ENCODE peak calls at places on chromosome 10, in four cellular contexts. Y, B, M and H are unnamed samples.

GRCh38 chr10:60863796-60864195 is 80.2 kb downstream of the RHOBTB1 start:
- DNase-seq in Y (no peak), B (no peak), M (no peak), H (no peak)

GRCh38 chr10:33370434-33370930 is 36.0 kb upstream of the NRP1 start:
- DNase-seq in Y (no peak), B (no peak), M (no peak), H (no peak)

GRCh38 chr10:28853195-28853594 is 175.9 kb downstream of the BAMBI start:
- DNase-seq in Y (no peak), B (no peak), M (no peak), H (no peak)

GRCh38 chr10:59138052-59138451 is 38.4 kb upstream of the PHYHIPL start:
- DNase-seq in Y (no peak), B (no peak), M (no peak), H (no peak)

GRCh38 chr10:24415455-24416169 is 206.7 kb downstream of the KIAA1217 start:
- DNase-seq in Y (no peak), B (no peak), M (no peak), H (no peak)

GRCh38 chr10:126302831-126303230 is 85.4 kb downstream of the ADAM12 start:
- DNase-seq in Y (no peak), B (no peak), M (no peak), H (no peak)

GRCh38 chr10:26365681-26366327 is 72.3 kb upstream of the APBB1IP start:
- DNase-seq in Y (peak), B (no peak), M (no peak), H (no peak)

GRCh38 chr10:416091-416515 is 273.4 kb downstream of the DIP2C start:
- DNase-seq in Y (no peak), B (peak), M (peak), H (no peak)

GRCh38 chr10:78688945-78689935 is 379.5 kb upstream of the ZMIZ1 start:
- DNase-seq in Y (no peak), B (no peak), M (no peak), H (no peak)

GRCh38 chr10:12644380-12645144 is 295.2 kb downstream of the CAMK1D start:
- DNase-seq in Y (no peak), B (no peak), M (no peak), H (no peak)

GRCh38 chr10:24982294-24983064 is 30.1 kb upstream of the PRTFDC1 start:
- DNase-seq in Y (no peak), B (no peak), M (no peak), H (peak)

GRCh38 chr10:124211921-124212320 is 118.5 kb upstream of the CHST15 start:
- DNase-seq in Y (no peak), B (no peak), M (no peak), H (no peak)

GRCh38 chr10:95600158-95600557 is 39.0 kb upstream of the SORBS1 start:
- DNase-seq in Y (no peak), B (no peak), M (no peak), H (no peak)

GRCh38 chr10:85864173-85864549 is 502.4 kb downstream of the GRID1 start:
- DNase-seq in Y (no peak), B (no peak), M (no peak), H (no peak)

GRCh38 chr10:69807122-69807521 is 5.4 kb downstream of the COL13A1 start:
- DNase-seq in Y (peak), B (no peak), M (no peak), H (no peak)

GRCh38 chr10:15858895-15859294 is 1.4 kb downstream of the MINDY3 start:
- DNase-seq in Y (no peak), B (no peak), M (no peak), H (no peak)

GRCh38 chr10:73937333-73938020 is 26.5 kb downstream of the PLAU start:
- DNase-seq in Y (no peak), B (peak), M (no peak), H (no peak)

GRCh38 chr10:3028444-3028843 is 38.9 kb upstream of the PFKP start:
- DNase-seq in Y (no peak), B (no peak), M (no peak), H (no peak)

GRCh38 chr10:63083904-63084689 is 49.0 kb upstream of the NRBF2 start:
- DNase-seq in Y (peak), B (peak), M (peak), H (peak)

GRCh38 chr10:117562896-117563737 is 20.6 kb downstream of the EMX2 start:
- DNase-seq in Y (no peak), B (no peak), M (no peak), H (no peak)

GRCh38 chr10:72045586-72045985 is 42.8 kb downstream of the SPOCK2 start:
- DNase-seq in Y (no peak), B (no peak), M (no peak), H (no peak)

GRCh38 chr10:17831326-17831725 is 22.2 kb downstream of the MRC1 start:
- DNase-seq in Y (no peak), B (no peak), M (no peak), H (no peak)

GRCh38 chr10:72084094-72084459 is 4.3 kb downstream of the SPOCK2 start:
- DNase-seq in Y (no peak), B (no peak), M (no peak), H (no peak)

GRCh38 chr10:10293431-10293830 is 724.2 kb upstream of the CELF2 start:
- DNase-seq in Y (no peak), B (no peak), M (no peak), H (no peak)

GRCh38 chr10:28913850-28914249 is 236.5 kb downstream of the BAMBI start:
- DNase-seq in Y (no peak), B (no peak), M (peak), H (no peak)

GRCh38 chr10:132306951-132307751 is 599 bp downstream of the STK32C start:
- DNase-seq in Y (peak), B (no peak), M (peak), H (no peak)

GRCh38 chr10:76942556-76943416 is 694.8 kb downstream of the KCNMA1 start:
- DNase-seq in Y (no peak), B (no peak), M (no peak), H (no peak)

GRCh38 chr10:110067960-110068770 is 60.4 kb downstream of the ADD3 start:
- DNase-seq in Y (no peak), B (peak), M (peak), H (no peak)

GRCh38 chr10:45580371-45580770 is 92.2 kb downstream of the ZFAND4 start:
- DNase-seq in Y (no peak), B (peak), M (no peak), H (peak)
- TF ChIP-seq JUNB in Y (no peak), B (no peak), M (no peak), H (no peak)

DNA sequence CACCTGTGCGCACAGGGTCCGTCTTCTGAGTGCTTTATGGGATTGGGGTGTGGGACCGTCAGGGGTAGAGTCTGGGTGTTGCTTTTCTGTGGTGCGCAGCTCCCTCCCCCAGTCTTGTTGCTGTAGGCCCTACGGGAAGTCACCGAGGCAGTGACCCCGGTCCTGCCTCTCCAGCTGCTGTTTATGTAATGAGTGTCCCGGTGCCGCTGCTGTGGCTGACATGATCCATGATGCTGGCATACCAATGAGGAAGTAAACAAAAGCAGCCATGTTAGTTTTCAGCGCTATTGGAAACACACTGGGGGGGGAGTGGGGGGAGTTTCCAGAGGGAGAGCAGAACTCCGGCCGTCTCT is 1.1 kb downstream of the TRIM8 start:
- DNase-seq in Y (peak), B (no peak), M (peak), H (no peak)
- TF ChIP-seq CHD4 in Y (no peak), B (no peak), M (no peak), H (no peak)

DNA sequence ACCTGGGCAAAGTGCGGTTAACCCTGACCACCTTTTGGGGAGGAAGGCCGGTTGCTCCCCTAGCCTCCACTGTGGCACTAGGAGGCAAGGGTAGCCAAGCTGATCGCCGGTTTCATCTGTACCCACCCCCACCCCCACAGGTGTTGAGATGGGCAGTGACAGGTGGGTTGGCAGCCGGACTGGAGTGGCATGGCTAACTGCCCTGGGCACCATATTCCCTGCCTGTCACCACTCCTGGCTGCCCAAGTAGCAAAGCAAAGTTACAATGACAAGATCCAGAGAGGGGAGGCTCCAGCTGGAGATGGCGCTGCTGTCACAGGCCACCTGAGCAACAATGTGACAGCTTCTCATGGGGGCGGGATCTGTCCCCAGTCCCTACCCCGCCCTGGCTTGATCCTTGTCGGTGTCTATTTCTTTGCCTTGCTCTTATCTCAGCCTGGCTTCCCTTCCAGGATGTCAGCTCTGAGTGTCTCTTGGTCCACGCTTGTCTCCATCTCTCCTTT is 27.0 kb upstream of the BMS1 start:
- DNase-seq in Y (no peak), B (no peak), M (no peak), H (no peak)
- TF ChIP-seq JUNB in Y (no peak), B (no peak), M (no peak), H (no peak)

GRCh38 chr10:93235686-93236085 is 162.0 kb downstream of the CYP26A1 start:
- DNase-seq in Y (no peak), B (no peak), M (peak), H (no peak)
- TF ChIP-seq CHD4 in Y (no peak), B (no peak), M (no peak), H (no peak)

DNA sequence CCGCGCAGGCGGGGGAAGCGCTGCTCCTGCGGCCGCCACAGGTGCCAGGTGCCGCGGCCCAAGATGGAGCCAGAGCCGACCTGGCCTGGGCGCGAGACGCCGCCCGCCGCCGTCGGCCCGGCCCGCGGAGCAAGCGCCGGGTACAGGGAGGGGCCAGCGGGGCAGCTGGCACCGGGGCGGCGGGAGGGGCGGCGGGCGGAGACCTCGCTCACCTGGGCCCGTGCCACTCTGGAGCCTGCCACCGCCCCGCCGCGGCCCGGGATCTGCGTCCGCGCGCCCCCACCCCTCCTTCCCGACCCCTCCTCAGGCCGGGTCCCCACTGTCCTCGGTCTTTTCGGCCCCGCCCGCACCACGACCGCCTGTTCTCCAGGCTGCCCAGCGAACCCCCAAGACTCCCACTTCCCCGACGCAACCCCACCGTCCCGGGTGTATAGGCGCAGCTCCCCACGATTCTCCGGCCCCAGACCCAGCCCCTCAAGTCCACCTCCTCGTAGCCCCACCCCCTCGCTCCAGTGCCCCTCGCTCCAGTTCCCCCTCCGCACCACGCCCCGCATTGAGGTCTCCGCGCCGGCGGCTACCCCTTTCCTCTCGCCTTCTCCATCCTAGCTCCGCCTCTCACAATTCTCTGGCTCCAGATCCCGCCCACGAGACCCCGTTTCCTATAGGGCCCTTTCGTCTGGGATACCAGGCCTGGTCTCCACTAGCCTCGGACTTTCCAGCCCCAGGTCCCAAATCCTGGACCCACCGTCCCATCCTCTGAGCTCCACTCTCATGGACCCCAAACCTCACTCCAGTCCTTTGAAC is at the start of gene GPRIN2:
- DNase-seq in Y (peak), B (no peak), M (no peak), H (no peak)
- TF ChIP-seq JUNB in Y (no peak), B (no peak), M (no peak), H (no peak)

GRCh38 chr10:4353964-4354363 is 472.0 kb upstream of the AKR1E2 start:
- DNase-seq in Y (peak), B (no peak), M (no peak), H (no peak)
- TF ChIP-seq CHD4 in Y (no peak), B (no peak), M (no peak), H (no peak)

DNA sequence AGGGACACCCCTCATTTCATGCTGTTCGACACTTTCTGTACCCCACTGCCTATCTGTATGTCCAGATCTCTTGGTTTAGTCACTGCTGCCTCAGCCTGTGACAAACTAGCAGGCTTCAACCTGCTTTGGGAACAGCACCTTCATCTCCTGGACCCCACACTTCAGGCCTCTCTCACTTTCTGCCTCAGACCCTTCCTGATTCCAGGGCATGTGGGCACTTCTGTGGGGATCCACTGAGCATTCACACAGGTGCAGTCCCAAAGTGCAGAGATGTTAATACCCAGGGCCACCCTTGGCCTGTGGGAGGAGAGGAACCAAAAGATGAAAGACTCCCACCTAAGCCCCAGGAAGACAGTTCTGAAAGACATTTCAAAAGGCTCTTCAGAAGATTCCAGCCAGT is 29.4 kb upstream of the C10orf71 start:
- DNase-seq in Y (no peak), B (no peak), M (no peak), H (no peak)
- TF ChIP-seq JUNB in Y (no peak), B (no peak), M (no peak), H (no peak)